ENCODE peak calls at places on chromosomes 5 and 9, in eight cellular contexts. F is RWPE1, I is stomach, O is HFFc6, T is dorsolateral prefrontal cortex, G is tibial artery, N is A549, K is GM12865. B is an unnamed sample.
A peak's percentile ranks its signal among the peaks of the same experiment; 100 is the strongest.

GRCh38 chr5:177327539-177328522 is 16.1 kb upstream of the MXD3 start:
- DNase-seq in F (peak; percentile 29), I (no peak), O (no peak), T (no peak), G (peak; percentile 56), N (no peak), K (no peak), B (peak; percentile 23)

GRCh38 chr5:54514841-54515432 is 2.6 kb upstream of the SNX18 start:
- DNase-seq in F (no peak), I (no peak), O (peak; percentile 67), T (no peak), G (no peak), N (no peak), K (no peak), B (no peak)

GRCh38 chr9:126346031-126346430 is 19.4 kb downstream of the MVB12B start:
- DNase-seq in F (no peak), I (no peak), O (no peak), T (no peak), G (no peak), N (no peak), K (no peak), B (no peak)

GRCh38 chr5:3837544-3837943 is 241.9 kb downstream of the IRX1 start:
- DNase-seq in F (no peak), I (no peak), O (no peak), T (no peak), G (no peak), N (no peak), K (no peak), B (no peak)

GRCh38 chr5:144065766-144066165 is 104.7 kb downstream of the YIPF5 start:
- DNase-seq in F (no peak), I (no peak), O (no peak), T (no peak), G (no peak), N (no peak), K (no peak), B (no peak)

GRCh38 chr5:130871346-130872086 is 293.5 kb downstream of the HINT1 start:
- DNase-seq in F (peak; percentile 35), I (peak; percentile 26), O (no peak), T (no peak), G (no peak), N (peak; percentile 11), K (peak; percentile 51), B (peak; percentile 22)

GRCh38 chr5:56278267-56278826 is 45.2 kb upstream of the ANKRD55 start:
- DNase-seq in F (no peak), I (no peak), O (peak; percentile 72), T (no peak), G (no peak), N (no peak), K (no peak), B (no peak)

GRCh38 chr5:112245616-112246015 is 173.5 kb downstream of the EPB41L4A start:
- DNase-seq in F (no peak), I (no peak), O (no peak), T (no peak), G (no peak), N (no peak), K (no peak), B (peak; percentile 35)

GRCh38 chr9:87160148-87161107 is 213.1 kb upstream of the GAS1 start:
- DNase-seq in F (no peak), I (no peak), O (no peak), T (no peak), G (no peak), N (no peak), K (no peak), B (no peak)

GRCh38 chr5:74044936-74045335 is 418.9 kb downstream of the ARHGEF28 start:
- DNase-seq in F (no peak), I (no peak), O (no peak), T (no peak), G (no peak), N (no peak), K (no peak), B (no peak)

GRCh38 chr5:55278778-55279177 is 28.7 kb downstream of the DHX29 start:
- DNase-seq in F (peak; percentile 5), I (no peak), O (peak; percentile 76), T (no peak), G (no peak), N (no peak), K (no peak), B (peak; percentile 36)

GRCh38 chr9:7103382-7104170 is 345.8 kb downstream of the KDM4C start:
- DNase-seq in F (no peak), I (no peak), O (no peak), T (no peak), G (no peak), N (no peak), K (no peak), B (peak; percentile 55)

GRCh38 chr9:92666912-92667532 is 2.9 kb downstream of the IPPK start:
- DNase-seq in F (no peak), I (no peak), O (no peak), T (no peak), G (no peak), N (no peak), K (no peak), B (no peak)

GRCh38 chr9:92669890-92670708 is at the start of gene IPPK:
- DNase-seq in F (peak; percentile 100), I (peak; percentile 98), O (peak; percentile 98), T (peak; percentile 95), G (peak; percentile 98), N (peak; percentile 99), K (peak; percentile 99), B (peak; percentile 92)

GRCh38 chr9:92669527-92669889 is 423 bp downstream of the IPPK start:
- DNase-seq in F (peak; percentile 63), I (peak; percentile 31), O (no peak), T (no peak), G (no peak), N (peak; percentile 28), K (no peak), B (peak; percentile 8)

GRCh38 chr9:92671323-92671722 is 1.4 kb upstream of the IPPK start:
- DNase-seq in F (peak; percentile 79), I (no peak), O (peak; percentile 51), T (no peak), G (peak; percentile 65), N (peak; percentile 35), K (no peak), B (peak; percentile 94)

DNA sequence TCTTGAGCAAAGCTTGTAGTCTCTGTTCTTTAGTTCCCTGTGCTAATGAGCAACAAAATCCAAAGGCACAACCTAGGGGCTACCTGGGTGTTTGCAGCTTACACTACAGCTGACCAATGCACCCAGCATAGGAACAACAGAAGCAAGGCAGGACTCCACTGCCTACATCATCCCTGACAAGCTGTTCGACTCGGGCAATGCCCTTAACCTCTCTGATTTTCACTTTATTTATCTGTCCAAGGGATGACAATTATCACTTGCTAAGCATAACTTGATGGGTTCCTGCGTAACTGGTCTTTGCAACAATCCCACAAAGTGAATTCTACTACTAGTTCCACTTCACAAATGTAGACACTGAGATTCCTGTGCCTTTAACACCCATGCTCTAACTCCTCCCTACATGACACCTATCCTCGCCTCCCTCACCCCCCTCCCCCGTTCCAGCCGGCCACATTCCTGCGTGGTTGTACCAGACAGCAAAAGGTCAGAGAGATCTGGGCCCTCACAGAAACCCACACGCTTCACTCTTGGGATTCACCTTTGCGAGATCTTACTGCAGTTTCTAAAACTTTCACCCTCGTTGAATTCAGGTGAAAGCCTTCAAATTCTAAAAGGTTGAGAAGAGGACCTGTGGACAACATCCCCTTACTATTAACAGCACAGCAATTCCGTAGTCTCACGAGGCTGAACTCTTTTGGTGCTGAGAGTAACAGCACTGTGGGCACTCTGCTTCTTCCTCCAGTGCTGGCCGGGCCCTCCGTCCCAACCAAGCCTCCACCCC is 995 bp downstream of the IPPK start:
- DNase-seq in F (peak; percentile 94), I (no peak), O (peak; percentile 63), T (no peak), G (no peak), N (peak; percentile 79), K (peak; percentile 51), B (peak; percentile 71)
- TF ChIP-seq CTCF in F (no peak), I (no peak), O (no peak), T (no peak), G (no peak), N (no peak), K (no peak), B (no peak)

GRCh38 chr5:66864240-66864884 is 268.2 kb downstream of the MAST4 start:
- DNase-seq in F (peak; percentile 45), I (no peak), O (peak; percentile 42), T (no peak), G (no peak), N (peak; percentile 14), K (peak; percentile 8), B (no peak)
- TF ChIP-seq CTCF in F (peak; percentile 84), I (no peak), O (peak; percentile 81), T (no peak), G (peak; percentile 28), N (peak; percentile 73), K (peak; percentile 17), B (peak; percentile 79)

DNA sequence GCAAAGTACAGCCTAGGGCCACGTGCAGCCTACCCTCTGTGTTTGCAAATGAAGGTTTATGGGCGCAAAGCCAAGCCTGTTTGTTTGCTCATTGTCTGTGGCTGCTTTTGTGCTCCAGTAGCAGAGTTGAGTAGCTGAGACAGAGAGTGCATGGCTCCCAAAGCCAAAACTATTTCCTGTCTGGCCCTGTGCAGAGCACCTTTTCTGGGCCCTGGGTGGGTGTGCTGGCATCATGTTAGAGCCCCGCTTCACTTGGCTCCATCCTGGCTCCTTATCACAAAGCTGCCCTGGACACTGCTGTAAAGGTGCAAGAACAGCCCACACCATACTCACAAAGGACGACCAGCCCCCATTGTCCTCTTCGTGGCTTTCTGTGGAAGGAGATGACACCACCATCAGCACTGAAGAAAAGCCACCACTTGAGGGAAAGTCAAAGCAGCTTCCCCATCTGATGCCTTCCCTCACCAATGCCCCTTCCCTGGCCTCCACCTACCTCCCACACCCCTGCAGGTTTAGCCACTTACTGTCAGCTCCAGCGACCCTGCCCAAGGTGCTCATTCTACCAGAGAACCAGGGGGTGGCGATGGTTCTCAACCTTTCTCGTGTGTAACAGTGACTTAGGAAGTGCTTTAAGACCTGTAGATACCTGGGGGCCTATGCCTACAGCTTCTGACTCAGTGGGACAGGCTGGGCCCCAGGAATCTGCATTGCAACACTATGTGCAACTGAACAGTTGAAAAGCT is 23.4 kb downstream of the LCP2 start:
- DNase-seq in F (peak; percentile 23), I (peak; percentile 51), O (no peak), T (no peak), G (no peak), N (peak; percentile 27), K (peak; percentile 63), B (no peak)
- TF ChIP-seq CTCF in F (no peak), I (peak; percentile 9), O (no peak), T (no peak), G (peak; percentile 11), N (peak; percentile 22), K (peak; percentile 35), B (peak; percentile 12)

DNA sequence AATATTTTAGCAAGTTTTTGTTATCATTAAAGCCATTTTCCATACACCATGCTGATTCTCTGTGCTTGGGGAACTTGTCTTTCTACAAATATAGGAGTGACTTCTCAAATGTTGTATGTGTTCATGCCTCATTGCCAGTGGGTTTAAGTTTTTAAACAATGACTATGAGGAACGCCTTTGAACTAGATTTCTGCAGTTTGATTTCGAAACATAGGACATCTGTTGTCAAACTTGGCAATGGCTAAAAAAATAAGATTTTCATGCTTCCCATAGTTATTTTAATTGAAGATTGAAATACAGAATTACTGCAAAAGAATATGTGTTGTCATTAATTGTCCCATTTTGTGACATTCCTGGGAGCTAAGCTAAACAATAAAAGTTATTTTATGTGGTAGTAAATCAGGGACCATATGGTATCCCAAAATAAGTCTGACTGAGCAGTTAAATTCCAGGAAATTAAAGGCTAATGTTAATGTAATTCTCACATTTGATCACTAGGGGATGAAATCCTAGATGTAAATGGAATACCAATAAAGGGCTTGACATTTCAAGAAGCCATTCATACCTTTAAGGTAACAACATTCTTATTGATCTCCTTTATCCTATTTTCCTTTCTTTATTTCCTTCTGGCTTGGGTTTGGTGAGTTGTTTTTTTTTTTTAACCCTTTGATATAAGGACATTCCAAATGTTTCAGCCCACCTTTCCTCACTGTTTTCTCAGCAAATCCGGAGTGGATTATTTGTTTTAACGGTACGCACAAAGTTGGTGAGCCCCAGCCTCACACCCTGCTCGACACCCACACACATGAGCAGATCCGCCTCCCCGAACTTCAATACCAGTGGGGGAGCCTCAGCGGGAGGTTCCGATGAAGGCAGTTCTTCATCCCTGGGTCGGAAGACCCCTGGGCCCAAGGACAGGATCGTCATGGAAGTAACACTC is 116.7 kb downstream of the GOLPH3 start:
- DNase-seq in F (no peak), I (no peak), O (no peak), T (no peak), G (no peak), N (peak; percentile 36), K (no peak), B (no peak)
- TF ChIP-seq CTCF in F (peak; percentile 29), I (no peak), O (peak; percentile 76), T (no peak), G (no peak), N (no peak), K (peak; percentile 9), B (peak; percentile 47)

B was measured in foreskin keratinocyte.